ENCODE peak calls at places on chromosomes 7 and 10, in five cellular contexts. V, S, D, E and C are unnamed samples.

GRCh38 chr10:121935702-121936101 is 7.9 kb upstream of the ATE1 start:
- DNase-seq in V (no peak), S (no peak), D (peak), E (no peak), C (no peak)

GRCh38 chr7:21261627-21262564 is 166.0 kb upstream of the SP4 start:
- DNase-seq in V (peak), S (peak), D (peak), E (peak), C (peak)

GRCh38 chr10:46992794-46993552 is 81.7 kb downstream of the PTPN20 start:
- DNase-seq in V (peak), S (peak), D (peak), E (no peak), C (peak)

GRCh38 chr10:71974489-71975011 is 10.4 kb downstream of the CHST3 start:
- DNase-seq in V (peak), S (peak), D (no peak), E (no peak), C (no peak)

GRCh38 chr7:156179872-156180390 is 367.7 kb upstream of the SHH start:
- DNase-seq in V (no peak), S (no peak), D (no peak), E (no peak), C (no peak)

GRCh38 chr10:113552014-113552413 is 839 bp upstream of the HABP2 start:
- DNase-seq in V (no peak), S (no peak), D (no peak), E (no peak), C (no peak)

GRCh38 chr10:128275405-128275804 is 149.2 kb upstream of the MKI67 start:
- DNase-seq in V (no peak), S (no peak), D (no peak), E (no peak), C (peak)

GRCh38 chr7:5711419-5711818 is 70.0 kb downstream of the RNF216 start:
- DNase-seq in V (no peak), S (no peak), D (no peak), E (no peak), C (no peak)

GRCh38 chr10:118701529-118702323 is 53.0 kb downstream of the CACUL1 start:
- DNase-seq in V (no peak), S (peak), D (no peak), E (peak), C (no peak)

GRCh38 chr10:25522294-25522693 is 347.5 kb downstream of the GPR158 start:
- DNase-seq in V (no peak), S (no peak), D (no peak), E (no peak), C (no peak)

GRCh38 chr7:132228240-132228639 is 348.0 kb downstream of the PLXNA4 start:
- DNase-seq in V (no peak), S (no peak), D (no peak), E (no peak), C (no peak)

DNA sequence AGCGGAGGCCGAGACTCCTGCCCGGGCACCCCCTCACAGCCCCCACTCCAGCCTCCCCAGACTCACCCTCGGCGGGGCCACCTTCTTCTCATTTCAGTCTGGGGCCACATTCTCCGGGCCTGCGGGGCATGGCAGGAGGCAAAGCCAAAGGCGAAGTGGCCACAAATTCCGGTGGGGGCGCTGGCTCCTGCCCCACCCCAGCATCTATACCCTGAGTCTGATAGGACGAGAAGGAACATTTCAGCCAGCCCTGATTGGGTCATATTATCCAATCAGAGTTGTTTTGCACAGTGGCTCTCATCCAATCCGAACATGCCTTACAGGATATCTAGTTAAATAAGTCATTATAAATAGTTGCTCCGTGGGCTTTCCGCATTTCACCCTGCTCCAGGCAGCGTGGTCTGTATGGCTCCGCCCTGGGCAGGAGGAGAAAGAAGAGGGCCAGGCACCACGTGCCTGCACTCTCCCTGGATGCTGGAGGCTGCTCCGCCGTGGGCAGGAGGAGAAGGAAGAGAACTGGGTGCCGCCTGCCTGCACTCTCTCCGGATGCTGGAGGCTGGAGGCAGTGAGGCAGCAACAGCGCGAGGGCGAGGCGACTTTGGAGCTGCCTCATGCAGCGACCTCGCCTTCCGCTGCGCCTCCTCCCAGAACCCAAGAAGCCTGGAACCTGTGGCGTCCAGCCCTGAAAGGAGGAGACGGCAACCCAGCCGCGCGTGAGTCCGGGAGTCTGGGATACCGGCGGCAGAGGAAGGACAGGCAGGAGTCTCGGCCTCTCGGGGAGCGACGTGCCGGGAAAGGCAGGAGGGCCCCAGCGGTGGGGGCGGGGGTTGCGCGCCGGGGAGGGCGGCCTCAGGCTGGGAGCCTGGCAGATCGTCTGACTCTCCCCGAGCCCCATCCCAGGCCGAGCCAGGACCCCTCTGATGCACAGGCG is 162.9 kb downstream of the ZNF33B start:
- DNase-seq in V (no peak), S (peak), D (peak), E (no peak), C (peak)
- TF ChIP-seq BHLHE40 in V (no peak), S (no peak), D (no peak), E (no peak), C (no peak)

GRCh38 chr7:106537119-106537518 is 123.8 kb downstream of the CCDC71L start:
- DNase-seq in V (no peak), S (no peak), D (no peak), E (no peak), C (no peak)
- H3K4me2 ChIP-seq in V (no peak), S (no peak), D (no peak), E (no peak), C (no peak)

DNA sequence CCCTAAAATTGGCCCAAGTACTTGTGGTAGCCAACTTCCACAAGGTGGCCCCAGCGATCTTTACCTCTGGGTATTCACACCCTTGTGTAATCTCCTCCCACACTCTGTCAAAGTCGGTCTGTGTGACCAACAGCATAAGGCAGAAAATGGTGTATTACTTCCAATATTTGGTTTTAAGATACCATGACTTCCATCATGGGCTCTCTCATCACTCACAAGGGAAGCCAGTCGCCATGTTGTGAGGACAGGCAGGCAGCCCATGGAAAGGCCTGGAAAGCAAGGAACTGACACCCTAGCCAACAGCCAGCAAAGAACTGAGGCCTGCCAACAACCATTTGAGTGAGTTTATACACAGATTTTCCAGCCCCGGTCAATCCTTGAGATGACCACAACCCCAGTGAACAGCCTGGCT is 91.0 kb upstream of the KMT2E start:
- DNase-seq in V (peak), S (peak), D (peak), E (peak), C (peak)
- TF ChIP-seq USF2 in V (no peak), S (no peak), D (no peak), E (no peak), C (no peak)

GRCh38 chr7:69177941-69178494 is 420.3 kb upstream of the AUTS2 start:
- DNase-seq in V (no peak), S (no peak), D (no peak), E (no peak), C (no peak)
- TF ChIP-seq BHLHE40 in V (no peak), S (no peak), D (no peak), E (no peak), C (no peak)

DNA sequence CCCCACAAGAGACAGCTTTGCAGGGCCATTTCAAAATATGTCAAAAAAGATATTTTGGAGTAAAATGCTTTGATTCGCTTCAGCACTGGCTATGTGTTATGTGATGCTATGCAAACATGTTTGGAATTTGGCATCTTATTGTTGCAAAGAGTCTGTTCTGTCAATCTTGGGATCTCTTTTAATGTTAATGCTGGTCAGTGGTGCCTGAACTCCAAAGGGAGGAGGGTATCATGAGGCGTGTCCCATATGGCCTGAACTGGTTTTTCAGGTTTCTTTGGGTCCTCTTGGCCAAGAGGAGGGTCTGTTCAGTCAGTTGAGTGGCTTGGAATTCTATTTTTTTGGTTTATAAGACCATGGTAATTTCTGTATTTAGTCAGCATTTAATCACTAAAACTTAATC is 81.5 kb downstream of the HECW1 start:
- DNase-seq in V (no peak), S (no peak), D (no peak), E (no peak), C (no peak)
- H3K4me2 ChIP-seq in V (no peak), S (no peak), D (no peak), E (no peak), C (no peak)

DNA sequence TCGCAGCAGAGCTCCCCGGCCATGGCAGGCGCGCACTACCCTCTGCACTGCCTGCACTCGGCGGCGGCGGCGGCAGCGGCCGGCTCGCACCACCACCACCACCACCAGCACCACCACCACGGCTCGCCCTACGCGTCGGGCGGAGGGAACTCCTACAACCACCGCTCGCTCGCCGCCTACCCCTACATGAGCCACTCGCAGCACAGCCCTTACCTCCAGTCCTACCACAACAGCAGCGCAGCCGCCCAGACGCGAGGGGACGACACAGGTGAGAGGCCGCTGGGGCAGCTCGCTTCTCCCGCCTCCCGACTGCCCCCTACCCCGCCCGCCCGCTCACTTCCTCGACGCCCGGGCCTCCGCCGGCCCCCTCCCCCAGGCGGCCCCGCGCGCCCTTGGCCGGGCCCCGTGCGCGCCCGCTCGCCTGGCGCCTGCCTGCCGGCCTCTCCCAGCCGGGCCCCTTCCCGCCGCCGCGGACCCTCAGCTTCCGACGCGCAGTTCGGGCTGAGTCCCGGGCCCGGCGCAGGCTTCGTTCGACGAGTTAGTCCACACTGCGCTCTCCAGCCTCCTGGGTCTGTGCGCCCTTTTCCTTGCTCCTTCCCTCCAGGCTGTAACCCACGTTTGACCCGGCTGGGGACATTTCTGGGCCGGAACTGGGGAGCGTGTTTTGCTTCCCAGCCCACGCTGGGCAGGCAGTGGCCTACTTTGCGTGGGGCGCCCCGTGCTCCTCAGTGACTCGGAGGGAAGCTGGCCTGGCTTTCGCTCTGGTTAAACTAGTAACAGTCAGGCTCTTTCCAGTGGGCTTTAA is 995 bp downstream of the DLX6 start:
- DNase-seq in V (peak), S (peak), D (peak), E (no peak), C (no peak)
- TF ChIP-seq USF2 in V (no peak), S (no peak), D (no peak), E (no peak), C (no peak)

DNA sequence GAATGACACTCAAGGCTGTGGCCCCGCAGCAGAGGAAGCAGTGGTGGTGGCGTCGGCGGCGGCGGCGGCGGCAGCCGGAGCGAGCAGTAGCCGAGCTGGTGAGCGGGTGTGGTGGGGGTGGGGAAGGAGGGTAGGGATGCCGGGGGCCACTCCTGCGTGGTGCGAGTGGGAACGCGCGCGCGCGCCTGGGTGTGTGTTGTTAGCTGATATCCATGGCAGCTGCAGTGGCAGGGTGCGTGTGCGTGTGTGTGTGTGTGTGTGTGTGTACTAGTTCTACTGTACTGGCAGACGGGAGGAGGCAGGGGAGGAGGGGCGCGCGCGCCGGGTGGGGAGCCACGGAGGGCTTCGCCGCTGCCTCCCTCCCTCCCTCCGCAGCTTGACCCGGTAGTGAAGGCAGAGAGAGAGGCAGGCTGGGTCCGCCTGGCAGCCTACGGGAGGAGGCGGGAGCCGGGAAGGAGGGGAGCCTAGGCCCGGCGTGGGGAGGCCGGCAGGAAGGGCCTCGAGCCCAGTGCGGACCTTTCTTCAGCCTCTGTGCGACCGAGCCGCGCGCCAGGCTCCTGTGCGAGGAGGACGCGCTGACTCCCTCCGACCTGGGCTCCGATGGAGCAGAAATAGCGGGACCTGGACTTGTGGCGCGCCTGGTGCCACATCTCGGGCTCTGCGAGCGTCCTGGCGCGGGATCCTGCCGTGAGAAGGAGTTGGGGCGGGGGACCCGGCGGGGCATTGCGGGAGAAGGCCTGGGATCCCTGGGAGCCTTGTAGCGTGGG is at the start of gene MAGI2:
- DNase-seq in V (no peak), S (peak), D (peak), E (no peak), C (no peak)
- TF ChIP-seq BHLHE40 in V (no peak), S (peak), D (no peak), E (no peak), C (no peak)

GRCh38 chr10:129971381-129972144 is 7.5 kb upstream of the EBF3 start:
- DNase-seq in V (peak), S (peak), D (peak), E (no peak), C (peak)
- H3K4me2 ChIP-seq in V (peak), S (peak), D (peak), E (no peak), C (no peak)

GRCh38 chr10:65670087-65670486 is 1255.7 kb upstream of the LRRTM3 start:
- DNase-seq in V (no peak), S (peak), D (no peak), E (no peak), C (no peak)
- TF ChIP-seq USF2 in V (no peak), S (no peak), D (no peak), E (no peak), C (no peak)